ENCODE peak calls at places on chromosomes 16 and 17, in six cellular contexts. U is PC-3, C is astrocyte, Z is body of pancreas, W is ovary, J is thoracic aorta. I is an unnamed sample.

GRCh38 chr17:76146053-76146875 is 5.2 kb upstream of the FOXJ1 start:
- DNase-seq in U (peak; percentile 39), C (no peak), Z (no peak), W (no peak), J (no peak), I (no peak)

GRCh38 chr17:19911033-19911432 is 43.3 kb upstream of the ULK2 start:
- DNase-seq in U (no peak), C (no peak), Z (no peak), W (no peak), J (no peak), I (no peak)

GRCh38 chr16:31088459-31089183 is at the start of gene PRSS53:
- DNase-seq in U (no peak), C (no peak), Z (no peak), W (no peak), J (no peak), I (no peak)

GRCh38 chr17:46151762-46152161 is 41.5 kb downstream of the KANSL1 start:
- DNase-seq in U (no peak), C (peak; percentile 51), Z (no peak), W (no peak), J (no peak), I (no peak)

GRCh38 chr17:57349533-57350227 is 93.4 kb downstream of the MSI2 start:
- DNase-seq in U (no peak), C (no peak), Z (no peak), W (no peak), J (no peak), I (no peak)

GRCh38 chr17:80421381-80422090 is 6.6 kb downstream of the ENDOV start:
- DNase-seq in U (no peak), C (no peak), Z (no peak), W (no peak), J (no peak), I (peak; percentile 82)

GRCh38 chr17:52025231-52025630 is 133.3 kb downstream of the CA10 start:
- DNase-seq in U (no peak), C (peak; percentile 63), Z (no peak), W (no peak), J (no peak), I (no peak)

GRCh38 chr16:64754279-64754678 is 367.6 kb downstream of the CDH11 start:
- DNase-seq in U (no peak), C (peak; percentile 45), Z (no peak), W (no peak), J (no peak), I (no peak)

GRCh38 chr17:76996741-76997694 is 128.8 kb downstream of the MGAT5B start:
- DNase-seq in U (no peak), C (no peak), Z (no peak), W (no peak), J (no peak), I (no peak)

GRCh38 chr17:12643812-12644211 is 21.9 kb upstream of the MYOCD start:
- DNase-seq in U (no peak), C (no peak), Z (no peak), W (no peak), J (no peak), I (no peak)

GRCh38 chr16:75385507-75386152 is 47.7 kb downstream of the CFDP1 start:
- DNase-seq in U (peak; percentile 73), C (peak; percentile 73), Z (no peak), W (no peak), J (no peak), I (no peak)

GRCh38 chr16:49514391-49514980 is 140.9 kb downstream of the C16orf78 start:
- DNase-seq in U (no peak), C (no peak), Z (no peak), W (no peak), J (no peak), I (no peak)

GRCh38 chr17:69235338-69236058 is 6.9 kb upstream of the ABCA10 start:
- DNase-seq in U (peak; percentile 97), C (peak; percentile 49), Z (peak; percentile 76), W (peak; percentile 86), J (peak; percentile 22), I (no peak)

GRCh38 chr17:69236464-69236863 is 7.8 kb upstream of the ABCA10 start:
- DNase-seq in U (no peak), C (no peak), Z (no peak), W (no peak), J (no peak), I (no peak)

GRCh38 chr17:69239611-69240010 is 11.0 kb upstream of the ABCA10 start:
- DNase-seq in U (no peak), C (no peak), Z (no peak), W (no peak), J (no peak), I (no peak)

GRCh38 chr17:69240201-69240600 is 11.6 kb upstream of the ABCA10 start:
- DNase-seq in U (no peak), C (no peak), Z (no peak), W (no peak), J (no peak), I (no peak)

DNA sequence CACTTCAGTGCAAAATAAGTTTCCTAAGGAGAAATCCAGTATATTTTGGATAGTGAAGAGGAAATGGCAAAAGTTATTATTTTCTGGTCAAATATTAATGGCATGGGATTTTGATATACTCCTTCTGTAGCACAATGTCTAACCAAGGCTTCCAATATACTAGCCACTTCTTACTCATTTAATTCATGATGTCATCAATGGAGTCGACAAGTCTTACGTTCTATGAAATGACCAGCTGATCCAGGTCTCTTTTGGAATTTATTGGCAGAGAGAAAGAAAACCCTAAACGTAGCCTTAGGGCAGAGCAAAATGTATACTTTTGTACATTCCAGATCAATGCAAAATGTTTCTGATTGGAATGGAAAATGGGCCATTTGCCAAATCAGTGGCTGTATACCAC is 8.3 kb upstream of the ABCA10 start:
- DNase-seq in U (no peak), C (no peak), Z (no peak), W (no peak), J (no peak), I (no peak)
- H3K4me3 ChIP-seq in U (no peak overlapping the region), C (no peak overlapping the region), Z (no peak overlapping the region), W (no peak overlapping the region), J (no peak overlapping the region), I (no peak overlapping the region)

GRCh38 chr17:4932756-4933155 is 679 bp downstream of the GP1BA start:
- DNase-seq in U (no peak), C (no peak), Z (no peak), W (no peak), J (no peak), I (peak; percentile 62)

GRCh38 chr17:4933646-4934045 is 1.6 kb downstream of the GP1BA start:
- DNase-seq in U (no peak), C (no peak), Z (no peak), W (no peak), J (no peak), I (peak; percentile 37)

GRCh38 chr17:4936436-4936835 is 3.4 kb downstream of the SLC25A11 start:
- DNase-seq in U (no peak), C (no peak), Z (no peak), W (no peak), J (no peak), I (no peak)

GRCh38 chr17:4935650-4936049 is 3.6 kb downstream of the GP1BA start:
- DNase-seq in U (no peak), C (no peak), Z (no peak), W (no peak), J (no peak), I (no peak)

DNA sequence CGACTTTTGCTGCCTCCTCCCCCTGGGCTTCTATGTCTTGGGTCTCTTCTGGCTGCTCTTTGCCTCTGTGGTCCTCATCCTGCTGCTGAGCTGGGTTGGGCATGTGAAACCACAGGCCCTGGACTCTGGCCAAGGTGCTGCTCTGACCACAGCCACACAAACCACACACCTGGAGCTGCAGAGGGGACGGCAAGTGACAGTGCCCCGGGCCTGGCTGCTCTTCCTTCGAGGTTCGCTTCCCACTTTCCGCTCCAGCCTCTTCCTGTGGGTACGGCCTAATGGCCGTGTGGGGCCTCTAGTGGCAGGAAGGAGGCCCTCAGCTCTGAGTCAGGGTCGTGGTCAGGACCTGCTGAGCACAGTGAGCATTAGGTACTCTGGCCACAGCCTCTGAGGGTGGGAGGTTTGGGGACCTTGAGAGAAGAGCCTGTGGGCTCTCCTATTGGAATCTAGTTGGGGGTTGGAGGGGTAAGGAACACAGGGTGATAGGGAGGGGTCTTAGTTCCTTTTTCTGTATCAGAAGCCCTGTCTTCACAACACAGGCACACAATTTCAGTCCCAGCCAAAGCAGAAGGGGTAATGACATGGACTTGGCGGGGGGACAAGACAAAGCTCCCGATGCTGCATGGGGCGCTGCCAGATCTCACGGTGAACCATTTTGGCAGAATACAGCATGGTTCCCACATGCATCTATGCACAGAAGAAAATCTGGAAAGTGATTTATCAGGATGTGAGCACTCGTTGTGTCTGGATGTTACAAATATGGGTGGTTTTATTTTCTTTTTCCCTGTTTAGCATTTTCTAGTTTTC is 2.3 kb downstream of the GP1BA start:
- DNase-seq in U (peak; percentile 71), C (peak; percentile 35), Z (no peak), W (no peak), J (no peak), I (peak; percentile 46)
- TF ChIP-seq CTCF in U (peak; percentile 51), C (peak; percentile 28), Z (no peak), W (no peak), J (no peak), I (no peak)

DNA sequence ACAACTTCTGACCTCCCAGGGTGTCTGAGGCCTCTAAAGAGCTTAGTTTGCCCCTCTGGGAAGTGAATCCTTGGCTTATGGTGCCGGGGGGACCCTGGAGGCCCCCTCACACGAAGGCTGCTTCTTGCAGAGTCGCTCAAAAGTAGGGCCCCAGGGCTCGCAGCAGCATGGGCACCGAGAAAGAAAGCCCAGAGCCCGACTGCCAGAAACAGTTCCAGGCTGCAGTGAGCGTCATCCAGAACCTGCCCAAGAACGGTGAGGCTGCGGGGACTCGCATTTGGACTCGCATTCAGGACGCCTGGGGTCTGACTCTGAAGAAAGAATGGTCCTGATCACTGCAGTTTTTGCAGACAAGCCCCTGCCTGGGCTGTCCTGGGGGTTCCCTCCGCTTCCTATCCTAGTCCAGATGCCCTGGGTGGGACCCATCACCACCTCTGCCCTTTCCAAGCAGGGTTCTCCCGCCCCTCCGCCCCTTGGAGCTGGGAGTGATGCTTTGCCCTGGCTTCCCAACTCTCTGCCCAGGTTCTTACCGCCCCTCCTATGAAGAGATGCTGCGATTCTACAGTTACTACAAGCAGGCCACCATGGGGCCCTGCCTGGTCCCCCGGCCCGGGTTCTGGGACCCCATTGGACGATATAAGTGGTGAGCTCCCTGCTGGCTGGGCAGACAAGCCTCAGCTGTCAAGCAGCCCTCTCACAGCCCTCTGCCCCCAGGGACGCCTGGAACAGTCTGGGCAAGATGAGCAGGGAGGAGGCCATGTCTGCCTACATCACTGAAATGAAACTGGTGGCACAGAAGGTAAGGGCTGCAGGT is 698 bp downstream of the ACBD4 start:
- DNase-seq in U (no peak), C (no peak), Z (no peak), W (no peak), J (no peak), I (peak; percentile 73)
- H3K4me1 ChIP-seq in U (peaks cover 14% of the 10 kb centered on the region), C (peaks cover 12% of the 10 kb centered on the region), Z (peaks cover 43% of the 10 kb centered on the region), W (peaks cover 2% of the 10 kb centered on the region), J (peaks cover 7% of the 10 kb centered on the region), I (peaks cover 9% of the 10 kb centered on the region)

GRCh38 chr17:48457080-48457836 is 27.2 kb upstream of the SKAP1 start:
- DNase-seq in U (peak; percentile 87), C (peak; percentile 14), Z (peak; percentile 59), W (no peak), J (no peak), I (peak; percentile 88)
- H3K4me3 ChIP-seq in U (peak overlapping the region; percentile 55), C (no peak overlapping the region), Z (no peak overlapping the region), W (no peak overlapping the region), J (no peak overlapping the region), I (no peak overlapping the region)

GRCh38 chr16:68596266-68596665 is 48.8 kb upstream of the CDH3 start:
- DNase-seq in U (no peak), C (no peak), Z (no peak), W (no peak), J (no peak), I (no peak)

GRCh38 chr16:68592466-68593337 is 52.4 kb upstream of the CDH3 start:
- DNase-seq in U (peak; percentile 26), C (no peak), Z (no peak), W (no peak), J (no peak), I (no peak)

GRCh38 chr16:68590201-68590994 is 51.3 kb downstream of the ZFP90 start:
- DNase-seq in U (peak; percentile 67), C (peak; percentile 26), Z (peak; percentile 74), W (peak; percentile 85), J (no peak), I (peak; percentile 57)
- TF ChIP-seq CTCF in U (peak; percentile 81), C (peak; percentile 45), Z (peak; percentile 57), W (peak; percentile 81), J (no peak), I (peak; percentile 82)

I was measured in left lung.